ENCODE peak calls at places on chromosomes 11 and 22, in eight cellular contexts. L is IMR-90, S is H9, Y is neuronal stem cell, P is SK-N-SH, B is Karpas-422, M is fibroblast of lung, K is HCT116. J is an unnamed sample.

GRCh38 chr11:33672273-33672672 is 28.4 kb downstream of the C11orf91 start:
- DNase-seq in K (no peak), B (no peak), L (no peak), Y (no peak), M (no peak), P (no peak), S (no peak), J (no peak)

GRCh38 chr22:49881856-49882255 is 28.2 kb downstream of the ZBED4 start:
- DNase-seq in P (no peak), S (no peak), B (no peak), K (no peak), Y (no peak), M (no peak), L (no peak), J (no peak)

GRCh38 chr11:104332110-104332509 is 168.2 kb upstream of the PDGFD start:
- DNase-seq in M (no peak), P (no peak), B (peak; percentile 94), S (peak; percentile 74), L (no peak), Y (peak; percentile 9), K (peak; percentile 32), J (peak; percentile 74)

GRCh38 chr11:85534806-85535205 is 92.3 kb downstream of the DLG2 start:
- DNase-seq in S (no peak), B (no peak), Y (no peak), L (no peak), M (no peak), K (no peak), P (no peak), J (no peak)

GRCh38 chr11:76850815-76851214 is 9.9 kb upstream of the ACER3 start:
- DNase-seq in S (no peak), K (no peak), M (no peak), Y (no peak), P (no peak), B (no peak), L (no peak), J (no peak)

GRCh38 chr22:48968201-48968959 is 859.3 kb downstream of the BRD1 start:
- DNase-seq in M (no peak), Y (no peak), K (peak; percentile 23), B (peak; percentile 73), L (no peak), S (peak; percentile 76), P (no peak), J (peak; percentile 50)

GRCh38 chr11:43327987-43328386 is 16.2 kb downstream of the API5 start:
- DNase-seq in Y (no peak), L (peak; percentile 99), B (no peak), P (no peak), M (peak; percentile 93), S (no peak), K (no peak), J (no peak)

GRCh38 chr11:118892964-118893363 is 9.3 kb downstream of the CXCR5 start:
- DNase-seq in P (no peak), M (no peak), Y (no peak), L (no peak), S (no peak), K (no peak), B (no peak), J (no peak)

GRCh38 chr11:115078461-115079438 is 400.4 kb downstream of the NXPE2 start:
- DNase-seq in M (no peak), L (no peak), S (no peak), B (no peak), P (no peak), K (no peak), Y (no peak), J (no peak)

GRCh38 chr11:125940145-125940544 is 5.7 kb upstream of the VSIG10L2 start:
- DNase-seq in Y (no peak), K (no peak), B (no peak), S (no peak), M (no peak), P (no peak), L (no peak), J (no peak)

GRCh38 chr11:108906826-108907225 is 242.0 kb downstream of the DDX10 start:
- DNase-seq in S (no peak), P (no peak), K (no peak), Y (no peak), M (peak; percentile 48), L (peak; percentile 40), B (no peak), J (no peak)

GRCh38 chr11:70399681-70400112 is 1.4 kb downstream of the CTTN start:
- DNase-seq in S (peak; percentile 58), M (peak; percentile 94), Y (no peak), K (peak; percentile 87), L (peak; percentile 97), B (no peak), P (peak; percentile 65), J (peak; percentile 50)

GRCh38 chr11:122146475-122146874 is 30.5 kb upstream of the BLID start:
- DNase-seq in K (peak; percentile 81), B (no peak), S (no peak), M (no peak), Y (no peak), P (no peak), L (peak; percentile 61), J (no peak)

GRCh38 chr11:131866535-131867400 is 496.4 kb downstream of the NTM start:
- DNase-seq in S (no peak), Y (no peak), M (no peak), B (no peak), K (no peak), L (no peak), P (no peak), J (peak; percentile 61)

GRCh38 chr11:41613321-41613720 is 153.9 kb upstream of the LRRC4C start:
- DNase-seq in S (no peak), K (no peak), B (no peak), Y (no peak), M (no peak), L (no peak), P (no peak), J (no peak)

GRCh38 chr11:5593146-5593545 is 3.3 kb upstream of the TRIM6 start:
- DNase-seq in B (no peak), L (peak; percentile 54), M (peak; percentile 9), K (no peak), Y (no peak), S (no peak), P (no peak), J (no peak)

GRCh38 chr22:24107668-24108067 is 73.6 kb upstream of the SUSD2 start:
- DNase-seq in M (peak; percentile 92), L (peak; percentile 90), K (no peak), Y (no peak), S (no peak), B (no peak), P (no peak), J (no peak)

GRCh38 chr22:40203568-40203967 is 25.8 kb downstream of the TNRC6B start:
- DNase-seq in P (no peak), M (peak; percentile 34), S (no peak), Y (no peak), B (peak; percentile 68), L (peak; percentile 38), K (no peak), J (no peak)
- H3K4me2 ChIP-seq in P (peak overlapping the region; percentile 37), M (peak overlapping the region; percentile 0), S (no peak overlapping the region), Y (no peak overlapping the region), B (peak overlapping the region; percentile 49), L (peak overlapping the region; percentile 77), K (no peak overlapping the region), J (no peak overlapping the region)

GRCh38 chr11:2886936-2887335 is 1.4 kb upstream of the CDKN1C start:
- DNase-seq in P (no peak), L (no peak), B (no peak), K (no peak), M (no peak), Y (no peak), S (no peak), J (peak; percentile 27)

GRCh38 chr11:2887526-2888195 is 2.1 kb upstream of the CDKN1C start:
- DNase-seq in L (no peak), S (no peak), M (no peak), P (no peak), Y (no peak), B (no peak), K (no peak), J (peak; percentile 32)

GRCh38 chr11:2885017-2885675 is 429 bp downstream of the CDKN1C start:
- DNase-seq in P (peak; percentile 87), Y (no peak), B (no peak), M (peak; percentile 61), S (no peak), L (peak; percentile 36), K (no peak), J (peak; percentile 88)

GRCh38 chr11:2885676-2886081 is at the start of gene CDKN1C:
- DNase-seq in M (peak; percentile 89), B (no peak), P (peak; percentile 98), Y (peak; percentile 91), L (peak; percentile 69), S (peak; percentile 92), K (peak; percentile 59), J (peak; percentile 94)

GRCh38 chr11:2886191-2886894 is 768 bp upstream of the CDKN1C start:
- DNase-seq in M (peak; percentile 42), P (no peak), Y (peak; percentile 71), K (no peak), B (no peak), L (no peak), S (peak; percentile 73), J (peak; percentile 85)
- H2AFZ ChIP-seq in M (no peak overlapping the region), P (no peak overlapping the region), Y (peak overlapping the region; percentile 78), K (no peak overlapping the region), B (no peak overlapping the region), L (peak overlapping the region; percentile 90), S (no peak overlapping the region), J (no peak overlapping the region)

DNA sequence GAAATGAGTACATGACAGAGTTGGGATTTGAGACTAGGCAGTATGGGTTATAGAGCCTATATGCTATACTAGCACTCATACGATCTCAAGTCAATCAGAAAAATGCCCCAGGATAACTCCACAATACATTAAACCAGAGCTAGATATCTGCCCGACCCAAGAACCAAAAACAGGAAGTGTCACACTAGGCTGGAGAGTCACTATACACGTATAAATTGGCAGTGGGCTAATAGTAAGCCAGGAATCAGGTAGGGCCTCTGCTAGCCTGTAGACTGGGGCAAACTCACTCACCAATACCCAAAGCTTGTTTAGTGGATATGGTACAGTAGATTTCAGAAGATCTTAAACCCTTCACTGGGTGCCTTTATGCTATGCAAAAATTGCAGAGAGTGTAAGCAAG is 16.2 kb upstream of the EIF4G2 start:
- DNase-seq in K (no peak), Y (no peak), P (no peak), S (no peak), B (peak; percentile 72), L (no peak), M (no peak), J (no peak)
- H3K9ac ChIP-seq in K (no peak overlapping the region), Y (no peak overlapping the region), P (no peak overlapping the region), S (no peak overlapping the region), B (peak overlapping the region; percentile 34), L (no peak overlapping the region), M (no peak overlapping the region), J (no peak overlapping the region)

GRCh38 chr22:46023558-46023981 is 46.6 kb upstream of the WNT7B start:
- DNase-seq in S (no peak), B (no peak), K (no peak), Y (no peak), P (no peak), L (peak; percentile 92), M (peak; percentile 55), J (no peak)

GRCh38 chr22:46019351-46019750 is 42.4 kb upstream of the WNT7B start:
- DNase-seq in M (no peak), S (no peak), Y (no peak), K (no peak), P (no peak), B (no peak), L (no peak), J (no peak)

GRCh38 chr22:46024136-46024840 is 47.3 kb upstream of the WNT7B start:
- DNase-seq in P (no peak), K (no peak), M (no peak), S (no peak), L (no peak), B (no peak), Y (no peak), J (no peak)

GRCh38 chr22:46022881-46023512 is 46.0 kb upstream of the WNT7B start:
- DNase-seq in P (no peak), Y (no peak), M (no peak), S (no peak), K (no peak), B (no peak), L (no peak), J (no peak)

GRCh38 chr22:46021577-46021976 is 44.6 kb upstream of the WNT7B start:
- DNase-seq in M (no peak), B (no peak), K (no peak), P (no peak), S (no peak), L (no peak), Y (no peak), J (no peak)
- H3K4me2 ChIP-seq in M (no peak overlapping the region), B (no peak overlapping the region), K (no peak overlapping the region), P (no peak overlapping the region), S (no peak overlapping the region), L (no peak overlapping the region), Y (no peak overlapping the region), J (no peak overlapping the region)